ENCODE peak calls at places on chromosomes 7 and 10, in five cellular contexts. I is GDM1; G is stimulated activated CD8-positive, alpha-beta memory T cell treated with anti-CD3 and anti-CD28 coated beads, Interleukin-15, amount 100 ng/mL, for 24 hours; N is PC-9; W is stomach. P is an unnamed sample.

GRCh38 chr10:3068201-3068967 is 1.0 kb downstream of the PFKP start:
- DNase-seq in N (peak; percentile 38), W (peak; percentile 50), G (peak; percentile 39), I (peak; percentile 43), P (no peak)

GRCh38 chr7:158246272-158246959 is 341.2 kb downstream of the PTPRN2 start:
- DNase-seq in W (peak; percentile 22), G (no peak), I (no peak), N (no peak), P (no peak)

GRCh38 chr7:63899691-63900393 is 98.8 kb upstream of the ZNF722 start:
- DNase-seq in I (peak; percentile 54), N (no peak), W (no peak), G (peak; percentile 56), P (no peak)

GRCh38 chr7:5422324-5423271 is 1.0 kb downstream of the TNRC18 start:
- DNase-seq in G (no peak), N (peak; percentile 22), W (no peak), I (no peak), P (no peak)

GRCh38 chr7:142407939-142408573 is 150.2 kb upstream of the PRSS58 start:
- DNase-seq in W (no peak), G (no peak), I (no peak), N (no peak), P (no peak)

GRCh38 chr7:29139796-29140195 is 6.5 kb downstream of the CPVL start:
- DNase-seq in G (no peak), W (no peak), N (no peak), I (no peak), P (no peak)

GRCh38 chr7:43462836-43463235 is 120.1 kb upstream of the STK17A start:
- DNase-seq in I (no peak), N (no peak), G (no peak), W (no peak), P (no peak)

GRCh38 chr10:31317652-31318381 is 1.2 kb upstream of the ZEB1 start:
- DNase-seq in I (no peak), G (no peak), N (no peak), W (peak; percentile 64), P (no peak)

GRCh38 chr10:63261496-63261895 is 128.4 kb downstream of the NRBF2 start:
- DNase-seq in W (no peak), I (no peak), G (no peak), N (no peak), P (no peak)

GRCh38 chr10:102038410-102038809 is 17.6 kb downstream of the ARMH3 start:
- DNase-seq in G (no peak), I (no peak), N (no peak), W (no peak), P (no peak)

GRCh38 chr7:2030475-2031456 is 202.0 kb downstream of the MAD1L1 start:
- DNase-seq in G (no peak), N (no peak), I (no peak), W (no peak), P (no peak)

GRCh38 chr10:103295391-103296044 is 18.6 kb downstream of the INA start:
- DNase-seq in W (no peak), N (no peak), G (no peak), I (no peak), P (no peak)

GRCh38 chr10:3783721-3784432 is 1.1 kb downstream of the KLF6 start:
- DNase-seq in N (peak; percentile 64), I (no peak), G (no peak), W (peak; percentile 61), P (no peak)

GRCh38 chr7:79604841-79605240 is 151.4 kb upstream of the MAGI2 start:
- DNase-seq in I (no peak), N (no peak), W (no peak), G (no peak), P (no peak)

P was measured in HS-27A.